ENCODE peak calls at places on chromosomes 4 and X, in five cellular contexts. A, K, O, N and T are unnamed samples.

GRCh38 chr4:156475322-156475721 is 496.3 kb downstream of the PDGFC start:
- DNase-seq in O (peak; percentile 26), N (peak; percentile 78), A (peak; percentile 21), K (peak; percentile 11), T (peak; percentile 27)

GRCh38 chr4:107035711-107036601 is at the start of gene DKK2:
- DNase-seq in K (peak; percentile 66), O (no peak), A (no peak), N (peak; percentile 37), T (no peak)

GRCh38 chr4:137707626-137708025 is 175.3 kb upstream of the PCDH18 start:
- DNase-seq in K (no peak), O (no peak), A (no peak), N (peak; percentile 68), T (no peak)

GRCh38 chrX:37652053-37652452 is 33.5 kb upstream of the XK start:
- DNase-seq in O (no peak), N (peak; percentile 20), A (peak; percentile 2), K (no peak), T (no peak)

GRCh38 chrX:136086521-136086920 is 60.8 kb upstream of the FHL1 start:
- DNase-seq in N (no peak), K (no peak), A (no peak), O (no peak), T (no peak)

GRCh38 chrX:41137589-41137988 is 52.3 kb downstream of the USP9X start:
- DNase-seq in O (no peak), N (no peak), K (no peak), A (no peak), T (no peak)

GRCh38 chr4:182877326-182877883 is 39.8 kb downstream of the DCTD start:
- DNase-seq in O (no peak), N (no peak), K (no peak), A (no peak), T (no peak)

GRCh38 chr4:91058345-91058744 is 931.2 kb downstream of the CCSER1 start:
- DNase-seq in O (no peak), A (no peak), K (no peak), N (peak; percentile 87), T (no peak)

GRCh38 chr4:121827851-121828250 is 4.2 kb upstream of the CCNA2 start:
- DNase-seq in A (no peak), N (peak; percentile 72), K (no peak), O (no peak), T (no peak)

GRCh38 chr4:75724867-75725724 is 719 bp downstream of the USO1 start:
- DNase-seq in N (peak; percentile 75), A (peak; percentile 90), O (no peak), K (peak; percentile 91), T (no peak)

GRCh38 chr4:35697203-35697736 is 547.0 kb downstream of the ARAP2 start:
- DNase-seq in N (no peak), O (no peak), A (no peak), K (no peak), T (no peak)

GRCh38 chr4:67714248-67714583 is 13.3 kb upstream of the UBA6 start:
- DNase-seq in O (no peak), N (no peak), K (no peak), A (peak; percentile 11), T (no peak)

GRCh38 chrX:68498044-68498507 is 775 bp upstream of the YIPF6 start:
- DNase-seq in N (peak; percentile 54), A (no peak), K (no peak), O (no peak), T (no peak)

GRCh38 chrX:23387826-23388225 is 53.2 kb downstream of the PTCHD1 start:
- DNase-seq in N (no peak), K (no peak), O (no peak), A (no peak), T (no peak)

GRCh38 chr4:41963105-41963504 is 18.5 kb upstream of the DCAF4L1 start:
- DNase-seq in K (peak; percentile 29), O (no peak), N (peak; percentile 32), A (peak; percentile 12), T (no peak)

GRCh38 chrX:125090046-125090445 is 229.6 kb upstream of the TEX13C start:
- DNase-seq in N (peak; percentile 44), O (no peak), A (no peak), K (no peak), T (no peak)

GRCh38 chr4:15291133-15291532 is 136.7 kb upstream of the C1QTNF7 start:
- DNase-seq in N (peak; percentile 68), A (no peak), O (no peak), K (no peak), T (no peak)

GRCh38 chr4:169745291-169745690 is 12.5 kb downstream of the HPF1 start:
- DNase-seq in N (peak; percentile 67), A (no peak), O (no peak), K (no peak), T (no peak)

GRCh38 chr4:54281060-54281781 is 52.1 kb downstream of the PDGFRA start:
- DNase-seq in K (no peak), N (peak; percentile 69), O (no peak), A (no peak), T (peak; percentile 97)

GRCh38 chrX:49040376-49040955 is 2.7 kb downstream of the TFE3 start:
- DNase-seq in N (peak; percentile 27), K (no peak), O (no peak), A (no peak), T (no peak)

GRCh38 chr4:7978489-7978888 is 38.8 kb upstream of the AFAP1 start:
- DNase-seq in A (no peak), O (no peak), K (no peak), N (peak; percentile 78), T (no peak)

GRCh38 chr4:139639654-139640053 is 26.0 kb upstream of the MGST2 start:
- DNase-seq in N (no peak), O (no peak), K (no peak), A (no peak), T (no peak)

GRCh38 chr4:162644346-162644745 is 480.5 kb upstream of the FSTL5 start:
- DNase-seq in O (peak; percentile 9), A (no peak), K (no peak), N (peak; percentile 16), T (no peak)

GRCh38 chr4:103303011-103303410 is 104.9 kb upstream of the CENPE start:
- DNase-seq in N (peak; percentile 66), K (no peak), A (no peak), O (no peak), T (no peak)

GRCh38 chr4:157204634-157205244 is 15.8 kb upstream of the GRIA2 start:
- DNase-seq in N (peak; percentile 14), O (no peak), A (peak; percentile 45), K (peak; percentile 51), T (no peak)

GRCh38 chrX:139972629-139973257 is 7.4 kb upstream of the CXorf66 start:
- DNase-seq in K (no peak), A (no peak), O (no peak), N (no peak), T (no peak)

GRCh38 chr4:113355550-113356371 is 306.3 kb downstream of the ANK2 start:
- DNase-seq in N (peak; percentile 82), O (peak; percentile 23), K (no peak), A (peak; percentile 93), T (peak; percentile 49)
- TF ChIP-seq CTCF in N (peak; percentile 16), O (no peak), K (no peak), A (peak; percentile 25), T (no peak)

GRCh38 chr4:126396121-126396520 is 1081.4 kb downstream of the FAT4 start:
- DNase-seq in A (no peak), N (no peak), K (no peak), O (no peak), T (no peak)

GRCh38 chr4:126395661-126396060 is 1080.9 kb downstream of the FAT4 start:
- DNase-seq in K (no peak), A (no peak), O (no peak), N (peak; percentile 84), T (no peak)

DNA sequence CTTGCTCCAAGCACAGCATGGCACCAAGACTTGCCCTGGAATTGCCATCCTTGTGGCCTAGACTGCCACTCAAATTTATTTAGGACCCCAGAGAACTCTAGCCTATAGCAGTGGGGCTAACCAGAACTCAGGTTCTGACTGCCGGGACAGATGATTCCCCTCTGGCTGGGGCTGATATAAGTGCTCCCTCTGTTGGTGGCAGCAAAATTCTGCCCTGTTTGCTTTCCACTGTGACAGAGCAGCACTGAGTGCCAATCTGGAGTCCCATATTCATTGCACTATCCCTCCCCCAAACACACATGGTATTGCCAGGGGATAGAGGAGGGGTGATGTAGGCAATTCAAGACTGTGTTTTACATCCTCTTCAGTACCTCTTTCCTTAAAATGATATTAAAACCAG is 1081.9 kb downstream of the FAT4 start:
- DNase-seq in O (no peak), K (no peak), A (no peak), N (peak; percentile 9), T (no peak)
- TF ChIP-seq CTCF in O (no peak), K (no peak), A (no peak), N (peak; percentile 18), T (no peak)

GRCh38 chr4:143186202-143186601 is 1.5 kb downstream of the USP38 start:
- DNase-seq in K (peak; percentile 3), N (peak; percentile 72), A (no peak), O (no peak), T (no peak)

GRCh38 chr4:143185253-143186107 is 763 bp downstream of the USP38 start:
- DNase-seq in A (peak; percentile 44), N (peak; percentile 29), O (no peak), K (peak; percentile 40), T (no peak)

GRCh38 chr4:143183513-143184216 is 1.1 kb upstream of the USP38 start:
- DNase-seq in N (no peak), A (no peak), O (no peak), K (no peak), T (no peak)

GRCh38 chr4:143184217-143184502 is 557 bp upstream of the USP38 start:
- DNase-seq in A (no peak), O (no peak), K (no peak), N (no peak), T (no peak)

DNA sequence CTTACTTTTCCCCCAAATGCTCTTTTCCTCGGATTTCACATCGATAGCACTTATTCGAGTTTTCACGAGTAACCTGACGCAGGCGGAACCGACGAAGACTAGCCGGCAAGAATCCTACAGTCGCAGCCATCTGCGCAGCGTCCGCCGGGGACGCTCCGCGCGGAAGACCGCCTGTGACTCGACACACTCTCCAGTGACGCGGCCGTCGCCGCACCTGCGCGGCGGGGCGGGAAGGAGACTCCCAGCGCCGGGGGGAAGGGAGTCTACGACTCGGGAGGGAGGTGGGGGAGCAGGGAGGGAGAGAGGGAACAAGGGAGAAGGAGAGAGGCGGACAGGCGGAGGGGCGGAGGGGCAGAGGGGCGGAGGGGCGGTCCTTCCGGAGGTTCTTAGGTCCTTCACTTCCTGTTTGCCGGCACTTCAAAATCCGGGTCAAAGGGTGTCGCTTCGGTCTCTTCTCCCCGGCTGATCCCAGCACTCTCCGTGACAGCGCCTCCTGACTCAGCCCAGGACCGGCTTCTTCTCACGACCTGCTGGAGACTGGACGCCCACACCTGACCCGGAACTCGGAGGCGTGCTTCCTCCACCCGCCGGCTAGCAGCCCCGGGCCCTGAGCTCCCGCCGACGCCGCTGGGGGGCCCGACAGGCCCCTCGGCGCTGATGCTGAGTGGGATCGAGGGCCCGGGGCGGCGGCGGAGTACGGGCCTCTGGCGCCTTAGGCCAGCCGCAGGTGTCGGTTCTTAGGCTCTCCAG is at the start of gene USP38:
- DNase-seq in K (peak; percentile 95), A (peak; percentile 96), N (peak; percentile 95), O (peak; percentile 85), T (peak; percentile 80)
- TF ChIP-seq CTCF in K (no peak), A (peak; percentile 18), N (no peak), O (peak; percentile 1), T (no peak)

DNA sequence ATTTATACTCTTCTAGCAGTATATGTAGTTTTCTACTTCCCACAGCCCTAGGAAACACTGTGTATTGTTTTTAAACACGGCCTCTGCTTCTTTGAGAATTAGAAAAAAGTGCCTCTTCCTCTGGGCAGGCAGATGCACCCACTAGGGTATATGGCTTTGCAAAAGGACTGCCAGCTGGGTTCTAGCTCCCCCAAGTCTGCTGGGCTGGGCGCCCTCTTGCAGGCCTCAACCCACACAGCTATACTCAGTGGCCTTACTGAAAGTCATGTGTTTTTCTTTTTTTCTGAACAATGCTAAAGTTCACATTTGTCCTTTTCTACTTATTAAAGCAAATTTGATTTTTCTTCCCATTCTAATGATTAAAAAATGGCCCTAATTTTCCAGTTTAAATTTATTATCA is 35.5 kb upstream of the BMPR1B start:
- DNase-seq in O (no peak), N (no peak), A (no peak), K (no peak), T (no peak)
- TF ChIP-seq CTCF in O (no peak), N (no peak), A (no peak), K (no peak), T (no peak)